ENCODE peak calls at places on chromosomes 13 and 19, in six cellular contexts. V is pancreas; Y is upper lobe of right lung; U is heart right ventricle; W is Panc1; N is CD8-positive, alpha-beta memory T cell. R is an unnamed sample. For H3K36me3, the result is how much of the 10 kb centered on the place peaks cover.

GRCh38 chr13:26589754-26590153 is 32.3 kb downstream of the WASF3 start:
- DNase-seq in V (no peak), Y (no peak), U (peak), W (no peak), N (no peak), R (no peak)

GRCh38 chr13:109256866-109257760 is 529.3 kb downstream of the IRS2 start:
- DNase-seq in V (peak), Y (no peak), U (peak), W (peak), N (no peak), R (no peak)

GRCh38 chr13:41564046-41564445 is 106.7 kb downstream of the RGCC start:
- DNase-seq in V (no peak), Y (no peak), U (no peak), W (no peak), N (no peak), R (no peak)

GRCh38 chr13:71118779-71119364 is 748.1 kb downstream of the DACH1 start:
- DNase-seq in V (no peak), Y (no peak), U (no peak), W (no peak), N (no peak), R (no peak)

GRCh38 chr13:99757756-99758464 is 213.7 kb downstream of the ZIC5 start:
- DNase-seq in V (no peak), Y (no peak), U (no peak), W (no peak), N (no peak), R (no peak)

GRCh38 chr13:39918837-39919236 is 263.4 kb downstream of the COG6 start:
- DNase-seq in V (no peak), Y (no peak), U (no peak), W (no peak), N (no peak), R (no peak)

GRCh38 chr13:105370011-105370645 is 1165.3 kb downstream of the EFNB2 start:
- DNase-seq in V (no peak), Y (no peak), U (no peak), W (no peak), N (no peak), R (no peak)

GRCh38 chr13:85798999-85799646 is at the start of gene SLITRK6:
- DNase-seq in V (no peak), Y (no peak), U (no peak), W (peak), N (no peak), R (peak)

GRCh38 chr13:28324181-28324789 is 170.6 kb downstream of the FLT1 start:
- DNase-seq in V (peak), Y (no peak), U (peak), W (peak), N (peak), R (peak)

GRCh38 chr19:13404236-13404635 is 102.0 kb downstream of the CACNA1A start:
- DNase-seq in V (no peak), Y (no peak), U (no peak), W (no peak), N (no peak), R (no peak)

GRCh38 chr13:79966039-79966438 is 374.9 kb downstream of the SPRY2 start:
- DNase-seq in V (no peak), Y (no peak), U (no peak), W (no peak), N (no peak), R (no peak)

GRCh38 chr19:19552811-19553210 is 14.7 kb downstream of the CILP2 start:
- DNase-seq in V (no peak), Y (no peak), U (no peak), W (no peak), N (no peak), R (peak)

GRCh38 chr13:52450012-52450792 is at the start of gene VPS36:
- DNase-seq in V (peak), Y (peak), U (peak), W (peak), N (peak), R (peak)

GRCh38 chr13:31965361-31966066 is 66.1 kb upstream of the FRY start:
- DNase-seq in V (no peak), Y (no peak), U (no peak), W (no peak), N (no peak), R (no peak)

GRCh38 chr19:41367848-41368301 is 3.9 kb upstream of the B9D2 start:
- DNase-seq in V (no peak), Y (no peak), U (no peak), W (no peak), N (no peak), R (no peak)

GRCh38 chr19:13574933-13575332 is 68.7 kb upstream of the CACNA1A start:
- DNase-seq in V (no peak), Y (no peak), U (no peak), W (no peak), N (no peak), R (peak)

GRCh38 chr19:19647037-19647835 is 3.8 kb upstream of the GMIP start:
- DNase-seq in V (no peak), Y (no peak), U (no peak), W (no peak), N (no peak), R (no peak)

GRCh38 chr19:2488942-2489731 is 13.2 kb downstream of the GADD45B start:
- DNase-seq in V (peak), Y (peak), U (peak), W (no peak), N (no peak), R (peak)

GRCh38 chr13:44578064-44578394 is 1.9 kb upstream of the TSC22D1 start:
- DNase-seq in V (no peak), Y (no peak), U (no peak), W (no peak), N (no peak), R (no peak)

GRCh38 chr19:27887946-27888345 is 1325.0 kb downstream of the UQCRFS1 start:
- DNase-seq in V (no peak), Y (no peak), U (no peak), W (no peak), N (no peak), R (no peak)

GRCh38 chr19:45763691-45764294 is 5.3 kb downstream of the SIX5 start:
- DNase-seq in V (no peak), Y (no peak), U (no peak), W (no peak), N (no peak), R (peak)

GRCh38 chr19:24033308-24033961 is 53.6 kb upstream of the ZNF254 start:
- DNase-seq in V (peak), Y (peak), U (peak), W (no peak), N (peak), R (peak)

GRCh38 chr19:13428352-13428751 is 77.9 kb downstream of the CACNA1A start:
- DNase-seq in V (no peak), Y (peak), U (no peak), W (no peak), N (no peak), R (peak)

GRCh38 chr13:41915096-41915495 is 45.8 kb downstream of the VWA8 start:
- DNase-seq in V (no peak), Y (no peak), U (no peak), W (no peak), N (no peak), R (no peak)

GRCh38 chr19:50772408-50773311 is 2.4 kb downstream of the GPR32 start:
- DNase-seq in V (no peak), Y (no peak), U (no peak), W (no peak), N (no peak), R (peak)

GRCh38 chr13:101700598-101700997 is 248.1 kb downstream of the ITGBL1 start:
- DNase-seq in V (no peak), Y (no peak), U (peak), W (no peak), N (no peak), R (no peak)

GRCh38 chr19:4502282-4503223 is 15.7 kb downstream of the PLIN4 start:
- DNase-seq in V (no peak), Y (no peak), U (no peak), W (no peak), N (no peak), R (peak)

GRCh38 chr13:35471466-35472307 is 4.8 kb downstream of the MAB21L1 start:
- DNase-seq in V (no peak), Y (no peak), U (no peak), W (no peak), N (no peak), R (peak)

GRCh38 chr19:56321981-56322558 is 7.4 kb upstream of the ZSCAN5A start:
- DNase-seq in V (no peak), Y (no peak), U (no peak), W (no peak), N (no peak), R (no peak)

GRCh38 chr19:11658954-11659353 is 61.7 kb downstream of the ZNF627 start:
- DNase-seq in V (no peak), Y (no peak), U (no peak), W (no peak), N (no peak), R (no peak)

GRCh38 chr19:11659612-11660011 is 62.3 kb downstream of the ZNF627 start:
- DNase-seq in V (no peak), Y (no peak), U (no peak), W (no peak), N (no peak), R (peak)

GRCh38 chr19:11656535-11656934 is 59.3 kb downstream of the ZNF627 start:
- DNase-seq in V (no peak), Y (no peak), U (no peak), W (no peak), N (no peak), R (no peak)

GRCh38 chr19:11652492-11652891 is 55.2 kb downstream of the ZNF627 start:
- DNase-seq in V (no peak), Y (no peak), U (no peak), W (no peak), N (no peak), R (no peak)

GRCh38 chr19:11657307-11657706 is 60.0 kb downstream of the ZNF627 start:
- DNase-seq in V (no peak), Y (no peak), U (no peak), W (no peak), N (no peak), R (no peak)
- H3K4me3 ChIP-seq in V (no peak), Y (no peak), U (no peak), W (no peak), N (no peak), R (no peak)

DNA sequence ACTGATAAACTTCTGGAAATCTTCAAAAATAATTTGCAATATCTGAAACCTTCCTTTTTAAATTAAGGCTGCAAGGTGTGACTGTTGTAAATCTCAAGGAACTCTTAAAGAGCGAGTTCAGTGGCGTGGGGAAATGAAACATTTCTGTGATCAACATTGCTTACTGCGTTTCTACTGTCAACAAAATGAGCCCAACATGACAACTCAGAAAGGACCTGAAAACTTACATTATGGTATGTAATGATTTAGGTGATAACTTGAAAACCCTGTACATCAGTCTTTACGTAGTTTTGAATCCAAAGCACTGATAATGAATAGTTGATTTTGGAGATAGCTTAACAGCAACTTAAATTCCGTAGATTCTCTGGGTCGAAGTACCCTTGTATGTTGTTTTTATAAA is 92.8 kb downstream of the ZMYM2 start:
- DNase-seq in V (no peak), Y (no peak), U (no peak), W (no peak), N (no peak), R (no peak)
- H3K36me3 ChIP-seq in V (under half), Y (under half), U (half or more), W (under half), N (under half), R (under half)

DNA sequence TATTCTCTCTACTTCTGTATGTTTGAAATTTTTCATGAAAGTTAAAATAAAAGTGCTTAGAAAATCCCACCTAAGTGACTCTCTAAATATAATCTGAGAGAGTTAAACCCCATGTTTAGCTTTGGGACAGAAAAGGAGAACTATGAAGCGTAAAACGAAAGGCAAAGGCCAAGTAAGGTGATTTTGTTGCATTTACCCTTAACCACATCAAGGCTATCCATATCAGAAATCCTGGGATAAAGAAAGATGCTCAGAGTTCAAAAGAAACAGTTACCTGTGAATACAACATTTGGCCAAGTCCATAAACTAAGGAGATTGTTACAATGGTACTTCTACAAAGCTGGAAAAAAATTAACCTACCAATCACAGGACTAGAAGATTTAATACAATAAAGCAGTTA is 31.3 kb downstream of the UBL3 start:
- DNase-seq in V (no peak), Y (no peak), U (no peak), W (no peak), N (no peak), R (no peak)
- H3K4me3 ChIP-seq in V (no peak), Y (no peak), U (no peak), W (no peak), N (no peak), R (no peak)

DNA sequence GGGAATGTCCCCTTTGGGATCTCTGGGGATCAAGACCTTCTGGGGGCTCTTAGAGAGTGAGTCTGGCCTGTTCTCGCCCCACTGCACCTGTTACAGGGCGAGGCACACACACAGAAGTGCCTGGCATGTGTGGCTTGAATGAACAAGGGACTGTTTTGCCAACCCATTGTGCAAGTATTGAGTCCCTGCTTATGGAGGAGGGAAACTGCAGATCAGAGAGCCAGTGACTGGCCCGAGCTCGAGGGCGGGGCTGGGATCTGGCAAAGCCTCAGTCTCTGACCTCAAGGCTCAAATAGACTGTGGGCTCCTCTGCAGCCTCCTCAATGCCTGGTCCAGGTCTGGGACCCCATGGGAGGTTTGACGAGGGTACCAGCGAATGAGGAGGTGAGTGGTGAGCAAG is 5.5 kb downstream of the RAVER1 start:
- DNase-seq in V (no peak), Y (no peak), U (no peak), W (no peak), N (no peak), R (no peak)
- H3K36me3 ChIP-seq in V (under half), Y (half or more), U (half or more), W (under half), N (under half), R (under half)

DNA sequence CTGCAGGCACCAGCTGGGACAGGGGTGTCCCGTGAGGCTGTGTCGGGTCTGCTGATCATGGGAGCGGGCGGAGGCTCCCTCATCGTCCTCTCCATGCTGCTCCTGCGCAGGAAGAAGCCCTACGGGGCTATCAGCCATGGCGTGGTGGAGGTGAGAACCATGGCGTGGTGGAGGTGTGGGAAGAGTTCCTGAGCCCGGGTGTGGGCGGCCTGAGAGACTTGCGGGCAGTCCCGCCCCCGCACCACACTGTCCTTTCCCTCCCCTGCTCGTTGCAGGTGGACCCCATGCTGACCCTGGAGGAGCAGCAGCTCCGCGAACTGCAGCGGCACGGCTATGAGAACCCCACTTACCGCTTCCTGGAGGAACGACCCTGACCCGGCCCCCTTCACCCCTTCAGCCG is 10.7 kb downstream of the APLP1 start:
- DNase-seq in V (no peak), Y (no peak), U (no peak), W (no peak), N (no peak), R (peak)
- H3K4me3 ChIP-seq in V (no peak), Y (no peak), U (no peak), W (no peak), N (no peak), R (no peak)

DNA sequence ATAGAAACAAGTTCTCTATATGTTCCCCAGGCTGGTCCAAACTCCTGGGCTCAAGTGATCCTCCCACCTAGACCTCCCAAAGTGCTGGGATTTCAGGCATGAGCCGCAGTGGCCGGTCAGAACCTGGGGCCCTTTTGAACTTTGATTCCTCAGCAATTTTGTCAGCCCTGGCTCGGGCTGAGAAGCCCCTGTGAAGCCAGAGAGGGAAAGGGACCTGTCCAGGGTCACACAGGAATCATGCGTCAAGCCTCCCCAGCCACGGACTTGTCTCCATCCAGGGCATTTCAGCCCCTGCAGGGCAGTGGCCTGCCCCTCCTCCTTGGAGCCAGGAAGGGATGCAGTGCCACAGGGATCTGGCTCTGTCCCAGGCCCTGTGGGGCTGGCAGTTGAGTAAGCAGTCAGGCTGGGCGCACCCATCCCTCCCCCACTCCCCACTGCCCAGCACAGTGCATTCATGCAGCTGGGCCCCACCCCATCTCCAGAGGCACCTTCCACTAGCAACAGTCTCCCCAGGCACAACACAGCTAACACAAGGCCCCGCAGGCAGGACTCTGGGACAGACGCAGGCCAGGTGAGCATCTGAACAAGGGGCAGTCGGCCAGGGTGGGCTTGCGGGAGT is at the start of gene CAPS:
- DNase-seq in V (peak), Y (peak), U (no peak), W (no peak), N (no peak), R (no peak)
- H3K36me3 ChIP-seq in V (under half), Y (under half), U (half or more), W (under half), N (under half), R (under half)